ENCODE peak calls at places on chromosomes 1 and 21, in five cellular contexts. C, T, W, Z and L are unnamed samples.

GRCh38 chr1:38815903-38816627 is 43.5 kb downstream of the RRAGC start:
- DNase-seq in T (no peak), C (no peak), Z (no peak), W (no peak), L (no peak)

GRCh38 chr1:156815307-156815826 is 1.3 kb downstream of the SH2D2A start:
- DNase-seq in W (no peak), C (no peak), T (peak; percentile 83), Z (peak; percentile 76), L (peak; percentile 69)

GRCh38 chr1:15150376-15150775 is 3.2 kb upstream of the TMEM51 start:
- DNase-seq in T (no peak), W (no peak), Z (no peak), C (no peak), L (no peak)

GRCh38 chr1:201999625-202000238 is 10.7 kb upstream of the ELF3 start:
- DNase-seq in T (peak; percentile 63), Z (no peak), W (no peak), C (no peak), L (peak; percentile 65)

GRCh38 chr1:232962761-232963357 is 12.4 kb downstream of the NTPCR start:
- DNase-seq in C (no peak), W (no peak), Z (no peak), T (peak; percentile 61), L (no peak)

GRCh38 chr1:238404506-238404905 is 513.8 kb upstream of the ZP4 start:
- DNase-seq in Z (no peak), T (no peak), W (no peak), C (no peak), L (no peak)

GRCh38 chr1:177181631-177182291 is 11.0 kb downstream of the BRINP2 start:
- DNase-seq in T (peak; percentile 66), W (peak; percentile 33), Z (peak; percentile 54), C (peak; percentile 45), L (peak; percentile 78)

GRCh38 chr1:6358144-6358624 is 35.4 kb downstream of the ACOT7 start:
- DNase-seq in C (no peak), W (no peak), Z (no peak), T (peak; percentile 58), L (no peak)

GRCh38 chr21:34992736-34993135 is 56.4 kb downstream of the RUNX1 start:
- DNase-seq in T (peak; percentile 73), C (no peak), Z (no peak), W (no peak), L (no peak)

GRCh38 chr1:57736940-57737339 is 313.1 kb upstream of the DAB1 start:
- DNase-seq in T (no peak), Z (no peak), W (no peak), C (no peak), L (no peak)

GRCh38 chr1:30783244-30783915 is 25.8 kb upstream of the LAPTM5 start:
- DNase-seq in C (no peak), T (no peak), Z (no peak), W (no peak), L (no peak)

GRCh38 chr21:42986125-42986783 is 11.9 kb downstream of the PKNOX1 start:
- DNase-seq in C (no peak), Z (no peak), W (no peak), T (no peak), L (peak; percentile 65)

GRCh38 chr1:61951731-61952585 is 209.7 kb downstream of the PATJ start:
- DNase-seq in W (no peak), T (peak; percentile 26), C (no peak), Z (peak; percentile 40), L (peak; percentile 68)

GRCh38 chr1:30419831-30420230 is 303.6 kb downstream of the MATN1 start:
- DNase-seq in T (no peak), Z (no peak), W (no peak), C (no peak), L (no peak)

GRCh38 chr1:178864326-178864725 is 6.6 kb downstream of the ANGPTL1 start:
- DNase-seq in Z (no peak), C (no peak), W (no peak), T (peak; percentile 21), L (no peak)

GRCh38 chr1:229756666-229757065 is 130.6 kb downstream of the URB2 start:
- DNase-seq in C (no peak), Z (no peak), W (no peak), T (peak; percentile 25), L (peak; percentile 89)

GRCh38 chr1:27567931-27568246 is 36.1 kb downstream of the AHDC1 start:
- DNase-seq in Z (no peak), C (no peak), W (no peak), T (no peak), L (no peak)
- H3K4me3 ChIP-seq in Z (peak overlapping the region; percentile 48), C (peak overlapping the region; percentile 32), W (peak overlapping the region; percentile 41), T (no peak overlapping the region), L (peak overlapping the region; percentile 45)

GRCh38 chr1:224333309-224333926 is 3.4 kb upstream of the NVL start:
- DNase-seq in W (peak; percentile 57), Z (no peak), T (peak; percentile 73), C (peak; percentile 51), L (peak; percentile 86)
- H3K36me3 ChIP-seq in W (no peaks in the 10 kb centered on the region), Z (no peaks in the 10 kb centered on the region), T (no peaks in the 10 kb centered on the region), C (no peaks in the 10 kb centered on the region), L (no peaks in the 10 kb centered on the region)

GRCh38 chr1:198660341-198661056 is 21.7 kb downstream of the PTPRC start:
- DNase-seq in C (no peak), T (no peak), Z (no peak), W (no peak), L (no peak)
- H3K4me3 ChIP-seq in C (no peak overlapping the region), T (no peak overlapping the region), Z (no peak overlapping the region), W (no peak overlapping the region), L (no peak overlapping the region)

GRCh38 chr1:150708595-150708994 is 11.6 kb upstream of the GOLPH3L start:
- DNase-seq in W (no peak), T (no peak), C (no peak), Z (no peak), L (no peak)

GRCh38 chr1:150706091-150706490 is 9.1 kb upstream of the GOLPH3L start:
- DNase-seq in T (no peak), C (no peak), Z (no peak), W (no peak), L (no peak)

GRCh38 chr1:150703427-150703826 is 6.5 kb upstream of the GOLPH3L start:
- DNase-seq in T (no peak), W (no peak), C (no peak), Z (no peak), L (no peak)
- H3K36me3 ChIP-seq in T (no peaks in the 10 kb centered on the region), W (no peaks in the 10 kb centered on the region), C (no peaks in the 10 kb centered on the region), Z (no peaks in the 10 kb centered on the region), L (no peaks in the 10 kb centered on the region)